ENCODE peak calls at places on chromosomes 6 and 20, in nine cellular contexts. I, L, T, J, Z, Q, Y, W and F are unnamed samples.

GRCh38 chr6:130913119-130913518 is 85.9 kb downstream of the SMLR1 start:
- DNase-seq in I (no peak), L (no peak), T (no peak), J (peak), Z (no peak), Q (no peak), Y (no peak), W (no peak), F (no peak)

GRCh38 chr6:55276745-55277627 is 50.3 kb upstream of the GFRAL start:
- DNase-seq in I (peak), L (peak), T (no peak), J (peak), Z (peak), Q (peak), Y (no peak), W (peak), F (no peak)

GRCh38 chr6:110858016-110858415 is 16.6 kb upstream of the AMD1 start:
- DNase-seq in I (no peak), L (no peak), T (no peak), J (no peak), Z (no peak), Q (peak), Y (no peak), W (no peak), F (no peak)

GRCh38 chr6:170281331-170282292 is 9.3 kb downstream of the DLL1 start:
- DNase-seq in I (no peak), L (no peak), T (no peak), J (no peak), Z (peak), Q (no peak), Y (no peak), W (no peak), F (no peak)

GRCh38 chr6:134596191-134596590 is 278.3 kb upstream of the SGK1 start:
- DNase-seq in I (no peak), L (no peak), T (no peak), J (no peak), Z (no peak), Q (no peak), Y (no peak), W (no peak), F (no peak)

GRCh38 chr6:115842338-115842737 is 218.4 kb downstream of the FRK start:
- DNase-seq in I (no peak), L (no peak), T (no peak), J (no peak), Z (no peak), Q (no peak), Y (no peak), W (no peak), F (no peak)

GRCh38 chr20:50038574-50038991 is 55.8 kb downstream of the SNAI1 start:
- DNase-seq in I (no peak), L (no peak), T (no peak), J (no peak), Z (no peak), Q (no peak), Y (no peak), W (no peak), F (no peak)

GRCh38 chr6:12137480-12137879 is 125.4 kb downstream of the HIVEP1 start:
- DNase-seq in I (peak), L (peak), T (no peak), J (no peak), Z (no peak), Q (peak), Y (peak), W (peak), F (no peak)

GRCh38 chr6:149384464-149384863 is 15.6 kb upstream of the SUMO4 start:
- DNase-seq in I (no peak), L (no peak), T (no peak), J (no peak), Z (no peak), Q (no peak), Y (no peak), W (no peak), F (no peak)

GRCh38 chr6:88349511-88349910 is 183.4 kb upstream of the CNR1 start:
- DNase-seq in I (no peak), L (peak), T (no peak), J (no peak), Z (no peak), Q (no peak), Y (no peak), W (peak), F (no peak)

GRCh38 chr20:19252670-19253120 is 40.3 kb downstream of the SLC24A3 start:
- DNase-seq in I (peak), L (peak), T (no peak), J (no peak), Z (no peak), Q (no peak), Y (no peak), W (peak), F (no peak)

GRCh38 chr6:118709859-118710350 is 58.5 kb upstream of the CEP85L start:
- DNase-seq in I (peak), L (peak), T (no peak), J (peak), Z (no peak), Q (peak), Y (no peak), W (peak), F (no peak)

GRCh38 chr6:16548121-16548520 is 213.1 kb downstream of the ATXN1 start:
- DNase-seq in I (no peak), L (no peak), T (no peak), J (no peak), Z (no peak), Q (no peak), Y (no peak), W (no peak), F (no peak)

GRCh38 chr20:33827629-33828325 is 16.6 kb downstream of the CHMP4B start:
- DNase-seq in I (no peak), L (peak), T (no peak), J (peak), Z (no peak), Q (no peak), Y (no peak), W (no peak), F (no peak)

GRCh38 chr6:90885611-90886056 is 298.8 kb upstream of the MAP3K7 start:
- DNase-seq in I (no peak), L (no peak), T (no peak), J (no peak), Z (no peak), Q (no peak), Y (no peak), W (no peak), F (no peak)

GRCh38 chr6:34680802-34681515 is 15.6 kb downstream of the ILRUN start:
- DNase-seq in I (no peak), L (peak), T (no peak), J (no peak), Z (no peak), Q (peak), Y (no peak), W (peak), F (no peak)

GRCh38 chr6:112330071-112330876 is 16.9 kb upstream of the RFPL4B start:
- DNase-seq in I (no peak), L (peak), T (no peak), J (no peak), Z (no peak), Q (no peak), Y (no peak), W (peak), F (no peak)

GRCh38 chr6:139857143-139857542 is 482.7 kb upstream of the CITED2 start:
- DNase-seq in I (no peak), L (no peak), T (no peak), J (no peak), Z (no peak), Q (no peak), Y (no peak), W (no peak), F (no peak)

GRCh38 chr6:26240157-26240980 is 124.6 kb upstream of the BTN3A2 start:
- DNase-seq in I (no peak), L (peak), T (peak), J (no peak), Z (no peak), Q (peak), Y (no peak), W (peak), F (no peak)

GRCh38 chr6:168060521-168060931 is 18.5 kb downstream of the FRMD1 start:
- DNase-seq in I (no peak), L (peak), T (peak), J (no peak), Z (peak), Q (peak), Y (peak), W (peak), F (no peak)

GRCh38 chr6:143685653-143686052 is 7.9 kb downstream of the PHACTR2 start:
- DNase-seq in I (no peak), L (no peak), T (no peak), J (no peak), Z (no peak), Q (no peak), Y (no peak), W (no peak), F (no peak)

GRCh38 chr6:115838763-115839401 is 221.8 kb downstream of the FRK start:
- DNase-seq in I (no peak), L (peak), T (no peak), J (peak), Z (no peak), Q (peak), Y (no peak), W (peak), F (no peak)

GRCh38 chr6:120274547-120274946 is 925.0 kb upstream of the MAN1A1 start:
- DNase-seq in I (no peak), L (no peak), T (no peak), J (peak), Z (no peak), Q (no peak), Y (no peak), W (no peak), F (no peak)

GRCh38 chr20:5881714-5882113 is 68.6 kb downstream of the TRMT6 start:
- DNase-seq in I (no peak), L (no peak), T (no peak), J (no peak), Z (no peak), Q (no peak), Y (no peak), W (no peak), F (no peak)
- H3K4me3 ChIP-seq in I (no peak), L (no peak), T (no peak), J (no peak), Z (no peak), Q (no peak), Y (no peak), W (no peak), F (no peak)

GRCh38 chr6:31190488-31190887 is 20.0 kb upstream of the POU5F1 start:
- DNase-seq in I (no peak), L (no peak), T (no peak), J (peak), Z (no peak), Q (no peak), Y (no peak), W (no peak), F (no peak)

GRCh38 chr6:31187780-31188194 is 17.3 kb upstream of the POU5F1 start:
- DNase-seq in I (no peak), L (no peak), T (no peak), J (no peak), Z (no peak), Q (no peak), Y (no peak), W (no peak), F (no peak)

GRCh38 chr6:31197559-31198305 is 27.2 kb upstream of the POU5F1 start:
- DNase-seq in I (no peak), L (peak), T (peak), J (peak), Z (peak), Q (peak), Y (peak), W (peak), F (peak)

GRCh38 chr6:31194271-31194834 is 23.9 kb upstream of the POU5F1 start:
- DNase-seq in I (no peak), L (no peak), T (no peak), J (no peak), Z (no peak), Q (no peak), Y (no peak), W (no peak), F (no peak)

GRCh38 chr6:31193206-31193605 is 22.7 kb upstream of the POU5F1 start:
- DNase-seq in I (no peak), L (no peak), T (no peak), J (no peak), Z (no peak), Q (no peak), Y (no peak), W (no peak), F (no peak)
- TF ChIP-seq CTCF in I (no peak), L (no peak), T (no peak), J (no peak), Z (no peak), Q (no peak), Y (no peak), W (no peak), F (no peak)

DNA sequence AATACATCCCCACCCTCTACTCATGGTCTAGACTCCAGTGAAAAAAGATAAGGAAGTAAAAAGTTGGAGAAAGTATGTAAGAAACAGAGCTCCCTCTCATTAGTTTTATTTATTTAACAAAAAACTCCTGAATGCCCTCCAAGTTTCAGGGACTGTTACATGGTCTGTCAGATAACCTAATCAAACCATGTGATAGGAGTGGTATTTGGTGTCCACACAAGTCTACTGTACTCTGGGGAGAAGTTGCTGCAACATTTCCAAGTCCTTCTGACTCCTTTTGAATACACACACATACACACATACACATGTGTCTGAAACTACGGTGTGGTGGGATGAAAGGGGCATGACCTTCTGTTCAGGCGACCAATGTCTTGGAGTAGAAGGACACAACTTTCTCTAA is 320.0 kb downstream of the ADGRG6 start:
- DNase-seq in I (no peak), L (no peak), T (no peak), J (no peak), Z (no peak), Q (no peak), Y (no peak), W (no peak), F (no peak)
- H3K4me3 ChIP-seq in I (no peak), L (no peak), T (no peak), J (no peak), Z (no peak), Q (no peak), Y (no peak), W (no peak), F (no peak)

GRCh38 chr20:25222461-25223178 is 25.3 kb upstream of the PYGB start:
- DNase-seq in I (no peak), L (no peak), T (no peak), J (no peak), Z (no peak), Q (no peak), Y (no peak), W (no peak), F (no peak)

GRCh38 chr20:25223765-25224720 is 23.8 kb upstream of the PYGB start:
- DNase-seq in I (no peak), L (no peak), T (no peak), J (no peak), Z (no peak), Q (no peak), Y (no peak), W (no peak), F (no peak)

GRCh38 chr20:25221592-25222460 is 26.1 kb upstream of the PYGB start:
- DNase-seq in I (no peak), L (no peak), T (no peak), J (no peak), Z (peak), Q (no peak), Y (peak), W (no peak), F (no peak)

GRCh38 chr20:25224941-25225340 is 22.9 kb upstream of the PYGB start:
- DNase-seq in I (no peak), L (no peak), T (no peak), J (no peak), Z (no peak), Q (no peak), Y (no peak), W (no peak), F (no peak)

GRCh38 chr20:25223179-25223661 is 24.7 kb upstream of the PYGB start:
- DNase-seq in I (peak), L (peak), T (no peak), J (no peak), Z (no peak), Q (no peak), Y (no peak), W (peak), F (no peak)
- TF ChIP-seq CTCF in I (peak), L (peak), T (no peak), J (no peak), Z (no peak), Q (no peak), Y (no peak), W (no peak), F (no peak)

GRCh38 chr6:158850807-158851115 is 31.6 kb upstream of the EZR start:
- DNase-seq in I (no peak), L (peak), T (no peak), J (no peak), Z (no peak), Q (no peak), Y (no peak), W (peak), F (no peak)

GRCh38 chr6:158853072-158853871 is 34.1 kb upstream of the EZR start:
- DNase-seq in I (no peak), L (peak), T (peak), J (peak), Z (no peak), Q (peak), Y (peak), W (peak), F (no peak)

GRCh38 chr6:158853872-158854213 is 34.7 kb upstream of the EZR start:
- DNase-seq in I (no peak), L (no peak), T (no peak), J (no peak), Z (no peak), Q (no peak), Y (no peak), W (no peak), F (no peak)

GRCh38 chr6:158854214-158855101 is 35.3 kb upstream of the EZR start:
- DNase-seq in I (no peak), L (peak), T (no peak), J (no peak), Z (no peak), Q (no peak), Y (no peak), W (peak), F (no peak)

DNA sequence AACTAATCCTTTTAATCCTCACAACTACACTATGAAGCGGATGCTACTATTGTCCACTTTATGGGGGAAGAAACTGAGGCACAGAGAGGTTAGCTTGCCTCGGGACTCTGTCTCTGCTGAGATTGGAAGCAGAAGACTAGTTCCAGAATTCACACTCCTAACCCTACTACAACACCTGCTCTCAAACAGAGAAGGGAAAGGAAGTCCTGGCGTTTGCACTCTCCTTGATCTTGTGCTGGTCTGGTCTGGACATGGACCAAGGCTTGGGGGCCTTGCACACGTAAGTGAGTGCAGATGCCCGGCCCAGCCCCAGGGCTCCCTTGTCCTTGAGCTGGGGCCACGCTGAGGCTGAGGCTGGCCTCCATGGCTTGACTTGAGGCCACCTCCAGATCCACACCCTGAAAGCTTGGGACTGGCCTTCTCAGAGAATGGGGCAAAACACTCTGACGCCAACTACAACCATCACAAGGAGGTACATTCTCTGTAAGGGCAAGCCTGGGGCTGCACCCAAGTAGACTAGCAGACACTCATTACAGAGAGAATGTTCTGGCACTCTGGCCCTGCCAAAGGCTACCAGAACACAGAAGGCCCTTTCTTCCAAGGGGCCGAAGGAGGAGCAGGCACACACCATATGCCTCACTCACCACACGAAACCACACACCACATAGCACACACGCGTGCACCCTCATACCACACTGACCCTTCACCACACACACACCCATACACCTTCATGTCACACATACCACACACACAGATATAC is 33.3 kb upstream of the EZR start:
- DNase-seq in I (no peak), L (no peak), T (no peak), J (no peak), Z (no peak), Q (no peak), Y (no peak), W (no peak), F (no peak)
- H3K4me3 ChIP-seq in I (no peak), L (no peak), T (no peak), J (no peak), Z (no peak), Q (no peak), Y (no peak), W (no peak), F (peak)

GRCh38 chr6:127515234-127515793 is 3.8 kb downstream of the MTCL3 start:
- DNase-seq in I (no peak), L (peak), T (no peak), J (no peak), Z (no peak), Q (peak), Y (no peak), W (no peak), F (no peak)
- TF ChIP-seq CTCF in I (no peak), L (no peak), T (no peak), J (peak), Z (no peak), Q (no peak), Y (no peak), W (no peak), F (no peak)

DNA sequence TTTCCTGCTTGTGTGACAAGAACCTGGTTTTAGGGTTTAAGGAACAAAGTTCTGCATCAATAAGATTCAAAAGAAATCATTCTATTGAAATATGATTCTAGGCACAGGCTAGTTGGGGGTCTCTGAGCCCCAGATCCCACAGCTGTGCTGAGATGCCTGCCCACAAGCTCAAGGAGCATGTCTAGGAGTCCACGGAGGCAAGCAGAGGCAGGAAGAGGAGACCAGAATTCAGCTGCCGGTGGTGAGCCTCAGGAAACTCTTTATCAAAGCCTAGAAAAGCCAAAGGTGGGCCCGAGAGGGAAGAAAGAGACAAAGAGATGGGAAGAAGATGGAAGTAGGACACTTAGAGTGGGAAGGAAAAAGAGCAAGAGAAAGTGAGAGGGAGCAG is 40.7 kb upstream of the DDR1 start:
- DNase-seq in I (no peak), L (no peak), T (no peak), J (no peak), Z (no peak), Q (no peak), Y (no peak), W (no peak), F (no peak)
- H3K4me3 ChIP-seq in I (no peak), L (no peak), T (no peak), J (no peak), Z (no peak), Q (no peak), Y (no peak), W (no peak), F (no peak)

GRCh38 chr6:161744211-161745067 is 470.6 kb upstream of the AGPAT4 start:
- DNase-seq in I (no peak), L (no peak), T (no peak), J (no peak), Z (no peak), Q (no peak), Y (no peak), W (no peak), F (no peak)
- TF ChIP-seq CTCF in I (no peak), L (no peak), T (no peak), J (no peak), Z (no peak), Q (no peak), Y (no peak), W (no peak), F (no peak)

GRCh38 chr6:6737666-6738065 is 149.1 kb downstream of the LY86 start:
- DNase-seq in I (no peak), L (no peak), T (no peak), J (no peak), Z (no peak), Q (peak), Y (no peak), W (no peak), F (no peak)
- H3K4me3 ChIP-seq in I (no peak), L (peak), T (no peak), J (no peak), Z (peak), Q (no peak), Y (peak), W (peak), F (peak)